ENCODE peak calls at places on chromosome 5, in six cellular contexts. G, J, X, Q, Z and T are unnamed samples.
A peak's percentile ranks its signal among the peaks of the same experiment; 100 is the strongest.

GRCh38 chr5:127609016-127609415 is 39.9 kb upstream of the CTXN3 start:
- DNase-seq in X (no peak), Q (no peak), J (no peak), G (no peak), Z (no peak), T (no peak)

GRCh38 chr5:89417990-89418820 is 535.2 kb upstream of the MEF2C start:
- DNase-seq in Z (no peak), Q (no peak), G (no peak), X (no peak), J (no peak), T (no peak)

GRCh38 chr5:149740866-149741459 is 10.9 kb downstream of the PPARGC1B start:
- DNase-seq in X (no peak), Z (no peak), G (no peak), Q (no peak), J (no peak), T (peak; percentile 15)

GRCh38 chr5:544675-545330 is 20.6 kb upstream of the SLC9A3 start:
- DNase-seq in G (no peak), Q (no peak), Z (no peak), X (peak; percentile 72), J (no peak), T (no peak)

GRCh38 chr5:128927644-128928043 is 37.6 kb upstream of the SLC27A6 start:
- DNase-seq in J (no peak), Z (no peak), Q (peak; percentile 19), G (no peak), X (no peak), T (no peak)

GRCh38 chr5:135243194-135244191 is 155.5 kb downstream of the MACROH2A1 start:
- DNase-seq in X (peak; percentile 66), Q (no peak), G (no peak), Z (no peak), J (peak; percentile 95), T (no peak)

GRCh38 chr5:133385346-133385745 is 227.0 kb downstream of the FSTL4 start:
- DNase-seq in Z (no peak), G (no peak), X (no peak), J (no peak), Q (no peak), T (no peak)

GRCh38 chr5:144583493-144584154 is 413.0 kb downstream of the KCTD16 start:
- DNase-seq in G (no peak), X (no peak), Q (no peak), J (no peak), Z (peak; percentile 84), T (peak; percentile 98)

GRCh38 chr5:77851229-77852067 is 75.3 kb upstream of the TBCA start:
- DNase-seq in G (no peak), Z (no peak), J (peak; percentile 39), Q (peak; percentile 17), X (no peak), T (no peak)

GRCh38 chr5:368162-369084 is 46.9 kb downstream of the AHRR start:
- DNase-seq in G (peak; percentile 85), Q (no peak), Z (no peak), J (no peak), X (peak; percentile 75), T (no peak)

GRCh38 chr5:62001640-62002039 is 304.4 kb upstream of the KIF2A start:
- DNase-seq in Z (no peak), X (no peak), J (no peak), G (no peak), Q (no peak), T (no peak)